ENCODE peak calls at places on chromosome 20, in six cellular contexts. H is NCI-H1417; Q is CD8-positive, alpha-beta memory T cell; S is SW480; C is amygdala; F is activated CD8-positive, alpha-beta T cell treated with anti-CD3 and anti-CD28 coated beads, Interleukin-2, amount 10 ng/mL, durations not matched to agents 7 days and 5 days. R is an unnamed sample.

GRCh38 chr20:48724891-48725588 is 102.8 kb downstream of the PREX1 start:
- DNase-seq in C (no peak), S (no peak), H (no peak), F (no peak), Q (no peak), R (no peak)

GRCh38 chr20:19771031-19771430 is 13.0 kb downstream of the RIN2 start:
- DNase-seq in H (no peak), C (no peak), Q (no peak), S (no peak), F (no peak), R (no peak)

GRCh38 chr20:13302647-13303425 is 81.8 kb downstream of the ISM1 start:
- DNase-seq in S (peak; percentile 47), Q (peak; percentile 10), F (peak; percentile 70), C (no peak), H (peak; percentile 38), R (peak; percentile 14)

GRCh38 chr20:58174708-58175287 is 53.7 kb downstream of the ANKRD60 start:
- DNase-seq in Q (no peak), H (no peak), F (no peak), C (no peak), S (no peak), R (no peak)

GRCh38 chr20:61930776-61931475 is 134.8 kb downstream of the TAF4 start:
- DNase-seq in H (no peak), F (no peak), S (no peak), Q (no peak), C (no peak), R (no peak)

GRCh38 chr20:61566691-61567090 is 314.6 kb downstream of the CDH4 start:
- DNase-seq in H (no peak), Q (no peak), S (no peak), C (no peak), F (no peak), R (no peak)

GRCh38 chr20:45948261-45948733 is 13.8 kb downstream of the PCIF1 start:
- DNase-seq in H (no peak), S (no peak), Q (no peak), C (no peak), F (no peak), R (no peak)

GRCh38 chr20:16107172-16107870 is 465.9 kb downstream of the KIF16B start:
- DNase-seq in C (no peak), H (peak; percentile 26), F (no peak), S (no peak), Q (no peak), R (no peak)

GRCh38 chr20:3227936-3228749 is 10.8 kb downstream of the SLC4A11 start:
- DNase-seq in S (no peak), C (no peak), Q (no peak), H (no peak), F (no peak), R (no peak)

GRCh38 chr20:24102290-24102689 is 113.7 kb upstream of the GGTLC1 start:
- DNase-seq in H (no peak), S (peak; percentile 48), C (no peak), F (peak; percentile 57), Q (no peak), R (no peak)

GRCh38 chr20:32484221-32485125 is 100.7 kb downstream of the NOL4L start:
- DNase-seq in H (peak; percentile 72), Q (peak; percentile 50), S (peak; percentile 56), C (no peak), F (peak; percentile 37), R (no peak)